ENCODE peak calls at places on chromosomes 13 and 19, in seven cellular contexts. Q is GOT3; F is effector CD4-positive, alpha-beta T cell; B is non-pigmented ciliary epithelial cell; R is pancreas; W is substantia nigra; C is foreskin fibroblast. J is an unnamed sample.

GRCh38 chr13:109401307-109401706 is 385.1 kb downstream of the IRS2 start:
- DNase-seq in C (no peak), R (no peak), F (no peak), Q (no peak), B (no peak), W (no peak), J (no peak)

GRCh38 chr19:5038631-5039271 is 69.8 kb downstream of the KDM4B start:
- DNase-seq in Q (no peak), B (no peak), R (no peak), C (peak; percentile 54), F (no peak), W (no peak), J (no peak)

GRCh38 chr19:47821460-47822020 is at the start of gene CRX:
- DNase-seq in W (no peak), F (no peak), C (no peak), B (no peak), R (no peak), Q (no peak), J (no peak)

GRCh38 chr13:51759240-51759639 is 44.7 kb downstream of the DHRS12 start:
- DNase-seq in W (no peak), C (peak; percentile 61), Q (no peak), F (no peak), R (no peak), B (no peak), J (no peak)

GRCh38 chr13:20921572-20921971 is 19.0 kb upstream of the XPO4 start:
- DNase-seq in Q (no peak), W (no peak), B (no peak), R (no peak), C (no peak), F (no peak), J (no peak)

GRCh38 chr19:44807652-44808462 is 1.0 kb upstream of the BCAM start:
- DNase-seq in W (peak; percentile 22), R (peak; percentile 66), Q (no peak), B (no peak), C (peak; percentile 61), F (no peak), J (no peak)

GRCh38 chr13:94431569-94431968 is 47.9 kb downstream of the DCT start:
- DNase-seq in R (no peak), C (no peak), W (no peak), Q (no peak), B (no peak), F (no peak), J (no peak)

GRCh38 chr19:44745386-44745831 is 3.1 kb upstream of the BCL3 start:
- DNase-seq in F (no peak), Q (no peak), B (no peak), C (peak; percentile 93), W (no peak), R (peak; percentile 44), J (no peak)

GRCh38 chr13:67061750-67062149 is 168.4 kb downstream of the PCDH9 start:
- DNase-seq in W (no peak), Q (no peak), C (no peak), R (no peak), F (no peak), B (no peak), J (no peak)

GRCh38 chr19:53907193-53907581 is 1.9 kb upstream of the CACNG7 start:
- DNase-seq in R (no peak), F (no peak), Q (no peak), B (no peak), W (no peak), C (no peak), J (no peak)

GRCh38 chr19:14073925-14074838 is 1.6 kb downstream of the MISP3 start:
- DNase-seq in F (no peak), B (no peak), C (peak; percentile 50), R (peak; percentile 62), W (no peak), Q (no peak), J (no peak)

GRCh38 chr13:99133230-99133629 is 67.4 kb upstream of the UBAC2 start:
- DNase-seq in C (no peak), B (no peak), R (no peak), F (no peak), W (no peak), Q (no peak), J (no peak)

GRCh38 chr19:29311391-29311790 is 98.4 kb upstream of the UQCRFS1 start:
- DNase-seq in Q (no peak), W (no peak), F (no peak), R (no peak), C (no peak), B (no peak), J (no peak)

GRCh38 chr13:94128430-94128829 is 351.1 kb downstream of the DCT start:
- DNase-seq in Q (no peak), C (no peak), F (no peak), W (no peak), B (no peak), R (no peak), J (no peak)

GRCh38 chr19:14347999-14348889 is 33.0 kb upstream of the ADGRE5 start:
- DNase-seq in R (peak; percentile 67), C (peak; percentile 73), W (peak; percentile 36), F (peak; percentile 54), B (no peak), Q (peak; percentile 8), J (peak; percentile 54)

GRCh38 chr19:30255783-30256509 is 116.2 kb upstream of the ZNF536 start:
- DNase-seq in W (no peak), C (no peak), F (no peak), R (no peak), Q (no peak), B (no peak), J (no peak)